ENCODE peak calls at places on chromosome 13, in seven cellular contexts. F, B, A, M, E, X and P are unnamed samples.

GRCh38 chr13:100818706-100819105 is 144.1 kb upstream of the TMTC4 start:
- DNase-seq in F (no peak), B (no peak), A (no peak), M (no peak), E (no peak), X (no peak), P (no peak)

GRCh38 chr13:50524540-50524939 is 319.0 kb downstream of the DLEU7 start:
- DNase-seq in F (no peak), B (no peak), A (no peak), M (no peak), E (no peak), X (no peak), P (no peak)

GRCh38 chr13:50241479-50241878 is 226.2 kb downstream of the KCNRG start:
- DNase-seq in F (no peak), B (no peak), A (no peak), M (no peak), E (no peak), X (peak), P (no peak)

GRCh38 chr13:67045357-67045756 is 184.8 kb downstream of the PCDH9 start:
- DNase-seq in F (no peak), B (no peak), A (no peak), M (no peak), E (no peak), X (no peak), P (no peak)

GRCh38 chr13:44224433-44225149 is 149.0 kb upstream of the SERP2 start:
- DNase-seq in F (no peak), B (peak), A (peak), M (no peak), E (no peak), X (no peak), P (no peak)

GRCh38 chr13:83214452-83214851 is 667.8 kb downstream of the SLITRK1 start:
- DNase-seq in F (no peak), B (no peak), A (no peak), M (no peak), E (no peak), X (peak), P (no peak)

GRCh38 chr13:22926176-22927007 is 254.4 kb upstream of the SGCG start:
- DNase-seq in F (peak), B (peak), A (peak), M (no peak), E (peak), X (no peak), P (no peak)

GRCh38 chr13:25335856-25336255 is 34.4 kb downstream of the NUP58 start:
- DNase-seq in F (no peak), B (no peak), A (no peak), M (no peak), E (no peak), X (no peak), P (no peak)

GRCh38 chr13:105428816-105429215 is 1106.6 kb downstream of the EFNB2 start:
- DNase-seq in F (no peak), B (no peak), A (no peak), M (no peak), E (no peak), X (no peak), P (no peak)

GRCh38 chr13:99288069-99288468 is 19.1 kb downstream of the GPR183 start:
- DNase-seq in F (no peak), B (no peak), A (no peak), M (no peak), E (no peak), X (no peak), P (no peak)

GRCh38 chr13:41383400-41383799 is 72.3 kb downstream of the NAA16 start:
- DNase-seq in F (no peak), B (no peak), A (no peak), M (no peak), E (no peak), X (no peak), P (no peak)

GRCh38 chr13:113474179-113474578 is 16.3 kb downstream of the DCUN1D2 start:
- DNase-seq in F (peak), B (no peak), A (peak), M (peak), E (no peak), X (peak), P (peak)

GRCh38 chr13:62046512-62046911 is 630.9 kb upstream of the PCDH20 start:
- DNase-seq in F (no peak), B (no peak), A (no peak), M (no peak), E (no peak), X (no peak), P (no peak)

GRCh38 chr13:113848431-113849260 is 15.2 kb downstream of the GAS6 start:
- DNase-seq in F (peak), B (no peak), A (no peak), M (peak), E (no peak), X (no peak), P (no peak)

GRCh38 chr13:60509601-60510386 is 112.8 kb downstream of the TDRD3 start:
- DNase-seq in F (no peak), B (no peak), A (no peak), M (no peak), E (no peak), X (no peak), P (peak)

GRCh38 chr13:24557121-24557520 is 44.5 kb upstream of the PARP4 start:
- DNase-seq in F (no peak), B (no peak), A (no peak), M (no peak), E (no peak), X (no peak), P (peak)

GRCh38 chr13:70923863-70924752 is 815.9 kb upstream of the KLHL1 start:
- DNase-seq in F (peak), B (no peak), A (no peak), M (no peak), E (peak), X (peak), P (no peak)

GRCh38 chr13:81017525-81018152 is 676.7 kb upstream of the SPRY2 start:
- DNase-seq in F (no peak), B (no peak), A (no peak), M (peak), E (no peak), X (no peak), P (peak)

GRCh38 chr13:81012031-81012430 is 671.1 kb upstream of the SPRY2 start:
- DNase-seq in F (no peak), B (no peak), A (no peak), M (no peak), E (no peak), X (no peak), P (no peak)
- TF ChIP-seq CTCF in F (no peak), B (no peak), A (no peak), M (peak), E (no peak), X (peak), P (no peak)

GRCh38 chr13:76879211-76879875 is 6.9 kb downstream of the KCTD12 start:
- DNase-seq in F (peak), B (peak), A (peak), M (peak), E (peak), X (peak), P (peak)
- H3K4me3 ChIP-seq in F (no peak), B (no peak), A (no peak), M (no peak), E (no peak), X (no peak), P (no peak)

GRCh38 chr13:77338329-77338728 is 11.4 kb upstream of the MYCBP2 start:
- DNase-seq in F (no peak), B (no peak), A (no peak), M (no peak), E (no peak), X (no peak), P (no peak)

GRCh38 chr13:77339408-77339807 is 12.5 kb upstream of the MYCBP2 start:
- DNase-seq in F (no peak), B (no peak), A (no peak), M (no peak), E (no peak), X (no peak), P (no peak)

GRCh38 chr13:77338961-77339401 is 12.1 kb upstream of the MYCBP2 start:
- DNase-seq in F (no peak), B (no peak), A (no peak), M (no peak), E (no peak), X (no peak), P (no peak)

GRCh38 chr13:77333521-77334083 is 6.7 kb upstream of the MYCBP2 start:
- DNase-seq in F (no peak), B (no peak), A (no peak), M (no peak), E (no peak), X (no peak), P (no peak)

DNA sequence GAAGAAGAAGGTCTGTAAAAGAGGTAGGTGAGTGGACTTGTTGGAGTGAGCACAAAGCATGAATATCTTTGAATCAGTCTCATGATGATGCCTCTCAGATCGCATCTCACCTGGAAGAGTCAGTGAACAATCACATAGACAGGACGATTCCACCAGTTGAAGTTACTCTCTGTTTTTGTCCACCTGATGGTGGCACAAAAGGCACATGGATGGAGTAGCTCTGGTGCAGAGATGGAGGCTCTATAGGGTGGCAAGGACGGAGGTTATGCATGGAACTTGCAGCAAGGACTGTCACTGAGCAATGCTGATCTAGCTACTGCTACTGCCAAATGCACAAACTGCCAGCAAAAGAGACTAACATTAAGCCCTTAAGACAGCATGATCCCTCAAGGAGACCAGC is 10.3 kb upstream of the MYCBP2 start:
- DNase-seq in F (no peak), B (no peak), A (no peak), M (no peak), E (no peak), X (no peak), P (no peak)
- TF ChIP-seq CTCF in F (no peak), B (no peak), A (no peak), M (no peak), E (no peak), X (no peak), P (no peak)

GRCh38 chr13:46386426-46386995 is 541 bp downstream of the RUBCNL start:
- DNase-seq in F (no peak), B (no peak), A (no peak), M (no peak), E (no peak), X (no peak), P (no peak)

GRCh38 chr13:46383383-46383782 is 3.7 kb downstream of the RUBCNL start:
- DNase-seq in F (no peak), B (no peak), A (no peak), M (no peak), E (no peak), X (no peak), P (no peak)

GRCh38 chr13:46386996-46387851 is at the start of gene RUBCNL:
- DNase-seq in F (peak), B (peak), A (no peak), M (peak), E (no peak), X (peak), P (peak)

GRCh38 chr13:46388308-46388707 is 1.3 kb upstream of the RUBCNL start:
- DNase-seq in F (no peak), B (no peak), A (no peak), M (no peak), E (no peak), X (no peak), P (no peak)

GRCh38 chr13:46385946-46386345 is 1.1 kb downstream of the RUBCNL start:
- DNase-seq in F (no peak), B (no peak), A (no peak), M (no peak), E (no peak), X (no peak), P (peak)
- H3K4me3 ChIP-seq in F (no peak), B (peak), A (peak), M (no peak), E (no peak), X (no peak), P (no peak)

GRCh38 chr13:74015137-74015536 is 119.1 kb downstream of the KLF12 start:
- DNase-seq in F (no peak), B (no peak), A (no peak), M (no peak), E (no peak), X (no peak), P (no peak)
- TF ChIP-seq CTCF in F (no peak), B (no peak), A (no peak), M (peak), E (no peak), X (no peak), P (no peak)

DNA sequence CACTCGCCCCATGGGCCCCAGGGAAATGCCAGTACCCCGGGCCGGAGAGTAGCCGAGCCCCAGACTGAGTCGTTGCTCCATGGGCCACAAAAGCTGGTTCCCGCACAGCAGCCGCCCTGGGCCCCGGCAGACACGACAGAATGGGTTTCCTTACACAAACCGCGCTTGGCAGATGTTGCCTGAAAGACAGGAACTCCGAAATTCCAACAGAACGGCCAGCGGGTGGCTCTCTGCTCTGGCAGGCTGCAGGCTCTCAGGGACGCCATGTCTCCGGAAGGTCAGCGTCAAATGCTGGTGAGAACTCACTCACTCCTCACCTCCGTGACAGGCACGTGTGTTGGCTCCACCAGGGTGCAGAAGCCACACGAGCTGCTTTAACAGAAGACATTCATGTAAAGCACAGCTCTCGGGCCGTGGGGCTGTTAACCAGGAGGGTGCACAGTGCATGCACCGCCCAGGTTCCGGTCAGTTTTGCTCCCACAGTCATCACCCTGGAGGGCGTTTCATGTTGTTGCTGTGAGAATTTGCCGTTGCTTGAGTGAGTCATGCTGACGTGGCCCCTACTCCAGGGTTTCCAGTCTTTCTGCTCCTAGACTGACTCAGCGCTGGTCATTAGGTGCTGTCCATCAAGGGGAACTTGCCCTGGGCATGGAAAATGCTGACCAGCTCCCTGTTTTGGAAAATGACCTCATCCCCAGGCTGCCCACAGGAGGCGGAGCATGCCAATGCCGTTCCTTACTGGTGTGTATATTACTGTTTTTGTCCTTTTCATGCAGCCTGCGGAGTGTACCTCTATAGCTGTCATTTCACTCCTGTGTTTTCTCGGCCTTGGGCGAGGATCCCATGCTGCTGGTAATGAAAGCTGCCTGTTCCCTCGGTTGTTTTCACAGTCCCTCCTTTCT is 44.8 kb downstream of the ANKRD10 start:
- DNase-seq in F (peak), B (peak), A (peak), M (peak), E (peak), X (peak), P (peak)
- H3K4me3 ChIP-seq in F (peak), B (peak), A (peak), M (peak), E (no peak), X (peak), P (peak)

DNA sequence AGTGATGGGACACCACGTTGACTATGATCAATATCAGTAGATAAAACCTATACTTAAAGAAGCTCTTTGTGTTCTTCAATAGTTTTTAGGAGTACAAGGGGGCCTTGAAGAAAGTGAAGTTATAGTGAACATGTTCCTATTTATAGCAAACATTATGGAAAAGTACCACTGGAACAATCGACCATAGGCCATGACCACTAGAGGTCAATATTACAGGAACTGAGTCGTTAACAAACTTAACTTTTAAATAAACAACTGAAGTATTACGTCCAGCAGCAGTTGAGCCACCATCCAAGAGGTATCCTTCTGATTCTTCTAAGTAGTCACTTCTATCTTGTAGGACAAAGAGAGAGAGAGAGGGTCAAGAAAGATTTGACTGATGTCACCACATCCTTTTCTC is 391.0 kb upstream of the SLITRK5 start:
- DNase-seq in F (no peak), B (no peak), A (no peak), M (no peak), E (no peak), X (no peak), P (no peak)
- TF ChIP-seq CTCF in F (no peak), B (no peak), A (no peak), M (peak), E (no peak), X (peak), P (no peak)

DNA sequence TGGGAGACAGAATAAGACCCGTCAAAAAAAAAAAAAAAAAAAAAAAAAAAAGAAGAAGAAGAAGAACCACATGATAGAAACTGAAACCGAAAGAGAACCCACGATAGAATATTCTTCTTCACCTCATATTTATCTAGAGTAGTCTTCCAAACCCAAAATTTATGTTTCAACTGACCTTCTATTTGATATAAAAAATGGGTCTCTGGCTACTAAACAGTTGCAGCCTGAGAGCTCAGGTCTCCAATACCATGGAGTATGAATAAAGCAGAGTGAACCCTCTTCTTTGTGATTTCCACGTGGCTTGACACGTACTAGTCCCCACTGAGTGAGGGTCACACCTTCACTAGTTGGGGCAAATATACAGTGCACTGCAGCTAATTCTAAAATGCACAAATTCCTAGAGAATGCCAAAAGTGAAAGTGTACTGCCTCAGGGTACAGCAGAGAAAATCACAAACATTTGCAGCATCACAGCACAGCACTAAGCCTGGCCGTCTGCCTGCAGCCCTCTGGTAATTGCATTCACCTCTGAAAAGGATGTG is 30.8 kb upstream of the RFC3 start:
- DNase-seq in F (no peak), B (no peak), A (no peak), M (peak), E (no peak), X (no peak), P (peak)
- H3K4me3 ChIP-seq in F (peak), B (peak), A (no peak), M (peak), E (peak), X (peak), P (peak)